ENCODE peak calls at places on chromosomes 12 and 14, in eight cellular contexts. One of them, this sample, is unnamed.

GRCh38 chr12:95593266-95593871 is 42.1 kb upstream of the USP44 start:
- DNase-seq in mammary epithelial cell: no peak
- DNase-seq in HepG2: no peak
- DNase-seq in A549: peak; percentile 60
- DNase-seq in fibroblast of lung: no peak
- DNase-seq in HCT116: no peak
- DNase-seq in PC-3: no peak
- DNase-seq in astrocyte: no peak
- DNase-seq in this sample: no peak

GRCh38 chr12:132427177-132427725 is 62.7 kb upstream of the FBRSL1 start:
- DNase-seq in mammary epithelial cell: no peak
- DNase-seq in HepG2: no peak
- DNase-seq in A549: peak; percentile 53
- DNase-seq in fibroblast of lung: no peak
- DNase-seq in HCT116: no peak
- DNase-seq in PC-3: peak; percentile 40
- DNase-seq in astrocyte: no peak
- DNase-seq in this sample: no peak

GRCh38 chr14:26204362-26204953 is 393.4 kb downstream of the NOVA1 start:
- DNase-seq in mammary epithelial cell: no peak
- DNase-seq in HepG2: no peak
- DNase-seq in A549: no peak
- DNase-seq in fibroblast of lung: no peak
- DNase-seq in HCT116: no peak
- DNase-seq in PC-3: no peak
- DNase-seq in astrocyte: no peak
- DNase-seq in this sample: peak; percentile 6

GRCh38 chr12:12432373-12432772 is 75.5 kb downstream of the BORCS5 start:
- DNase-seq in mammary epithelial cell: peak; percentile 68
- DNase-seq in HepG2: no peak
- DNase-seq in A549: peak; percentile 37
- DNase-seq in fibroblast of lung: peak; percentile 74
- DNase-seq in HCT116: no peak
- DNase-seq in PC-3: peak; percentile 95
- DNase-seq in astrocyte: peak; percentile 68
- DNase-seq in this sample: peak; percentile 31

GRCh38 chr14:29805415-29806123 is 122.1 kb downstream of the PRKD1 start:
- DNase-seq in mammary epithelial cell: peak; percentile 52
- DNase-seq in HepG2: no peak
- DNase-seq in A549: peak; percentile 48
- DNase-seq in fibroblast of lung: peak; percentile 99
- DNase-seq in HCT116: no peak
- DNase-seq in PC-3: peak; percentile 52
- DNase-seq in astrocyte: peak; percentile 98
- DNase-seq in this sample: peak; percentile 67

GRCh38 chr14:71725802-71726638 is 206.2 kb upstream of the RGS6 start:
- DNase-seq in mammary epithelial cell: peak; percentile 70
- DNase-seq in HepG2: no peak
- DNase-seq in A549: peak; percentile 17
- DNase-seq in fibroblast of lung: peak; percentile 83
- DNase-seq in HCT116: no peak
- DNase-seq in PC-3: peak; percentile 34
- DNase-seq in astrocyte: peak; percentile 77
- DNase-seq in this sample: peak; percentile 37

GRCh38 chr14:99030436-99030835 is 241.6 kb downstream of the BCL11B start:
- DNase-seq in mammary epithelial cell: no peak
- DNase-seq in HepG2: no peak
- DNase-seq in A549: no peak
- DNase-seq in fibroblast of lung: no peak
- DNase-seq in HCT116: no peak
- DNase-seq in PC-3: no peak
- DNase-seq in astrocyte: no peak
- DNase-seq in this sample: no peak

GRCh38 chr14:58668848-58669480 is 31.2 kb downstream of the DACT1 start:
- DNase-seq in mammary epithelial cell: no peak
- DNase-seq in HepG2: no peak
- DNase-seq in A549: no peak
- DNase-seq in fibroblast of lung: no peak
- DNase-seq in HCT116: no peak
- DNase-seq in PC-3: no peak
- DNase-seq in astrocyte: no peak
- DNase-seq in this sample: no peak

GRCh38 chr14:99383457-99384428 is 96.9 kb downstream of the SETD3 start:
- DNase-seq in mammary epithelial cell: no peak
- DNase-seq in HepG2: no peak
- DNase-seq in A549: no peak
- DNase-seq in fibroblast of lung: no peak
- DNase-seq in HCT116: no peak
- DNase-seq in PC-3: no peak
- DNase-seq in astrocyte: no peak
- DNase-seq in this sample: no peak

GRCh38 chr14:22433059-22433458 is 156.0 kb downstream of the DAD1 start:
- DNase-seq in mammary epithelial cell: no peak
- DNase-seq in HepG2: no peak
- DNase-seq in A549: no peak
- DNase-seq in fibroblast of lung: no peak
- DNase-seq in HCT116: no peak
- DNase-seq in PC-3: no peak
- DNase-seq in astrocyte: no peak
- DNase-seq in this sample: no peak

GRCh38 chr14:105474478-105475268 is at the start of gene CRIP2:
- DNase-seq in mammary epithelial cell: peak; percentile 47
- DNase-seq in HepG2: no peak
- DNase-seq in A549: peak; percentile 51
- DNase-seq in fibroblast of lung: peak; percentile 41
- DNase-seq in HCT116: no peak
- DNase-seq in PC-3: peak; percentile 50
- DNase-seq in astrocyte: no peak
- DNase-seq in this sample: peak; percentile 83

GRCh38 chr12:62813031-62813829 is 121.7 kb downstream of the PPM1H start:
- DNase-seq in mammary epithelial cell: peak; percentile 40
- DNase-seq in HepG2: no peak
- DNase-seq in A549: peak; percentile 83
- DNase-seq in fibroblast of lung: peak; percentile 66
- DNase-seq in HCT116: peak; percentile 45
- DNase-seq in PC-3: no peak
- DNase-seq in astrocyte: peak; percentile 48
- DNase-seq in this sample: peak; percentile 80

GRCh38 chr14:68583527-68584275 is 209.2 kb downstream of the ZFP36L1 start:
- DNase-seq in mammary epithelial cell: no peak
- DNase-seq in HepG2: no peak
- DNase-seq in A549: no peak
- DNase-seq in fibroblast of lung: no peak
- DNase-seq in HCT116: no peak
- DNase-seq in PC-3: no peak
- DNase-seq in astrocyte: no peak
- DNase-seq in this sample: no peak

GRCh38 chr12:57268264-57268663 is 17.3 kb upstream of the STAC3 start:
- DNase-seq in mammary epithelial cell: peak; percentile 40
- DNase-seq in HepG2: no peak
- DNase-seq in A549: peak; percentile 19
- DNase-seq in fibroblast of lung: peak; percentile 13
- DNase-seq in HCT116: no peak
- DNase-seq in PC-3: peak; percentile 15
- DNase-seq in astrocyte: no peak
- DNase-seq in this sample: no peak

GRCh38 chr12:69540606-69541386 is 44.5 kb upstream of the CCT2 start:
- DNase-seq in mammary epithelial cell: no peak
- DNase-seq in HepG2: no peak
- DNase-seq in A549: no peak
- DNase-seq in fibroblast of lung: peak; percentile 76
- DNase-seq in HCT116: no peak
- DNase-seq in PC-3: peak; percentile 41
- DNase-seq in astrocyte: peak; percentile 75
- DNase-seq in this sample: no peak

GRCh38 chr14:28264306-28264705 is 502.3 kb upstream of the FOXG1 start:
- DNase-seq in mammary epithelial cell: no peak
- DNase-seq in HepG2: no peak
- DNase-seq in A549: no peak
- DNase-seq in fibroblast of lung: peak; percentile 2
- DNase-seq in HCT116: no peak
- DNase-seq in PC-3: no peak
- DNase-seq in astrocyte: no peak
- DNase-seq in this sample: no peak

DNA sequence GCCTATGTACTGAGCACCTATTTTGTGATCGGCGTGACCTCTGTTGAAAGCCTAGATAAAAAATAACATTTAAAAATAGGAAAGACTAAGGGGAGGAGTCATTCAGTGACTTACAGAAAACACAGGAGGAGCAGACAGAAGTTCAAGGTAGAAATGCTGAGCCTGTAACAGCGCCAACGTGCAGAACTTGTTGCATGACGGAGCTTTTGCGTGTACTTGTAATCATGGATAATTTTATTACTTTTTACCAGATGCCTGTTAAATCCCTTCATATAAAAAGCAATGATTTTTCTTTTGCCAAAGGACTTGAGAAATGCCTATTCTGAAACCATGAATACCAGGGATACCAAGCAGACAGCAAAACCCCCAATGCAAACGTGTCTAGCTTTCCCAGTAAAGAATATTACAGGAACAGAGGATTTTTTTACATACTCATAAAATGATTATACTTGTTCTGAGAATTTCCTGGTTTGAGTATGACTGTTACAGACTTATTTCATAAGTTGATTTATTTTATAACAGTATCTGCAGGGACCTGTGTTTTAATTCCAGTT is 163.6 kb upstream of the GSC start:
- DNase-seq in mammary epithelial cell: no peak
- DNase-seq in HepG2: no peak
- DNase-seq in A549: no peak
- DNase-seq in fibroblast of lung: no peak
- DNase-seq in HCT116: no peak
- DNase-seq in PC-3: no peak
- DNase-seq in astrocyte: no peak
- DNase-seq in this sample: no peak
- H3K4me3 ChIP-seq in mammary epithelial cell: no peak overlapping the region
- H3K4me3 ChIP-seq in HepG2: no peak overlapping the region
- H3K4me3 ChIP-seq in A549: no peak overlapping the region
- H3K4me3 ChIP-seq in fibroblast of lung: no peak overlapping the region
- H3K4me3 ChIP-seq in HCT116: no peak overlapping the region
- H3K4me3 ChIP-seq in PC-3: no peak overlapping the region
- H3K4me3 ChIP-seq in astrocyte: no peak overlapping the region
- H3K4me3 ChIP-seq in this sample: no peak overlapping the region

GRCh38 chr12:92403210-92404175 is 257.8 kb upstream of the BTG1 start:
- DNase-seq in mammary epithelial cell: no peak
- DNase-seq in HepG2: no peak
- DNase-seq in A549: no peak
- DNase-seq in fibroblast of lung: no peak
- DNase-seq in HCT116: no peak
- DNase-seq in PC-3: no peak
- DNase-seq in astrocyte: no peak
- DNase-seq in this sample: no peak
- H3K27ac ChIP-seq in mammary epithelial cell: no peak overlapping the region
- H3K27ac ChIP-seq in HepG2: no peak overlapping the region
- H3K27ac ChIP-seq in A549: no peak overlapping the region
- H3K27ac ChIP-seq in fibroblast of lung: no peak overlapping the region
- H3K27ac ChIP-seq in HCT116: no peak overlapping the region
- H3K27ac ChIP-seq in PC-3: no peak overlapping the region
- H3K27ac ChIP-seq in astrocyte: no peak overlapping the region
- H3K27ac ChIP-seq in this sample: no peak overlapping the region

GRCh38 chr14:74608959-74609611 is 3.0 kb downstream of the LTBP2 start:
- DNase-seq in mammary epithelial cell: peak; percentile 77
- DNase-seq in HepG2: peak; percentile 67
- DNase-seq in A549: peak; percentile 86
- DNase-seq in fibroblast of lung: peak; percentile 75
- DNase-seq in HCT116: peak; percentile 79
- DNase-seq in PC-3: peak; percentile 92
- DNase-seq in astrocyte: peak; percentile 63
- DNase-seq in this sample: peak; percentile 86
- H3K4me2 ChIP-seq in mammary epithelial cell: peak overlapping the region; percentile 89
- H3K4me2 ChIP-seq in HepG2: peak overlapping the region; percentile 8
- H3K4me2 ChIP-seq in A549: peak overlapping the region; percentile 8
- H3K4me2 ChIP-seq in fibroblast of lung: peak overlapping the region; percentile 87
- H3K4me2 ChIP-seq in HCT116: no peak overlapping the region
- H3K4me2 ChIP-seq in PC-3: no peak overlapping the region
- H3K4me2 ChIP-seq in astrocyte: peak overlapping the region; percentile 94
- H3K4me2 ChIP-seq in this sample: no peak overlapping the region

DNA sequence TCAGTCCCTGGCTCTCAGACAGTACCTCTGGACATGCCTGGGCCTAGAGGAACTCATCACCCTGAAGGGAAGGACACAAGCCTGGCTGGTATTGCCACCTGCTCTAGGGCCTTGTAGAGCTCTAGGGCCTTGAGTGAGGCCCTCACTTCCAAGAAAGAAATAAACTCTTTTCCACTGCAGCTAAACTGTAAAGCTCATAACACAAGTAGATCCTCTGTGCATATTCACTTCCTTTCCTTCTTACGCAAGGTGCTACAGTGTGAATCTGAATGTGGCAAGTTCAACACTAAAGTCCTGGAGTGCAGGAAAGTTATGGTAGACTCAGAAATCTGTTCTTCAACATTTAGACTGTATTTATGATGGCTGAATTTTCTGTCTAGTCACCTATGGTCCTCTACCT is 14.5 kb downstream of the RNASE3 start:
- DNase-seq in mammary epithelial cell: no peak
- DNase-seq in HepG2: no peak
- DNase-seq in A549: no peak
- DNase-seq in fibroblast of lung: no peak
- DNase-seq in HCT116: no peak
- DNase-seq in PC-3: no peak
- DNase-seq in astrocyte: no peak
- DNase-seq in this sample: no peak
- H3K4me3 ChIP-seq in mammary epithelial cell: no peak overlapping the region
- H3K4me3 ChIP-seq in HepG2: no peak overlapping the region
- H3K4me3 ChIP-seq in A549: no peak overlapping the region
- H3K4me3 ChIP-seq in fibroblast of lung: no peak overlapping the region
- H3K4me3 ChIP-seq in HCT116: no peak overlapping the region
- H3K4me3 ChIP-seq in PC-3: no peak overlapping the region
- H3K4me3 ChIP-seq in astrocyte: no peak overlapping the region
- H3K4me3 ChIP-seq in this sample: no peak overlapping the region

GRCh38 chr12:40376533-40377267 is 151.9 kb downstream of the LRRK2 start:
- DNase-seq in mammary epithelial cell: no peak
- DNase-seq in HepG2: no peak
- DNase-seq in A549: no peak
- DNase-seq in fibroblast of lung: no peak
- DNase-seq in HCT116: no peak
- DNase-seq in PC-3: no peak
- DNase-seq in astrocyte: no peak
- DNase-seq in this sample: no peak

GRCh38 chr12:40378721-40379120 is 153.9 kb downstream of the LRRK2 start:
- DNase-seq in mammary epithelial cell: no peak
- DNase-seq in HepG2: no peak
- DNase-seq in A549: no peak
- DNase-seq in fibroblast of lung: no peak
- DNase-seq in HCT116: no peak
- DNase-seq in PC-3: no peak
- DNase-seq in astrocyte: no peak
- DNase-seq in this sample: no peak

DNA sequence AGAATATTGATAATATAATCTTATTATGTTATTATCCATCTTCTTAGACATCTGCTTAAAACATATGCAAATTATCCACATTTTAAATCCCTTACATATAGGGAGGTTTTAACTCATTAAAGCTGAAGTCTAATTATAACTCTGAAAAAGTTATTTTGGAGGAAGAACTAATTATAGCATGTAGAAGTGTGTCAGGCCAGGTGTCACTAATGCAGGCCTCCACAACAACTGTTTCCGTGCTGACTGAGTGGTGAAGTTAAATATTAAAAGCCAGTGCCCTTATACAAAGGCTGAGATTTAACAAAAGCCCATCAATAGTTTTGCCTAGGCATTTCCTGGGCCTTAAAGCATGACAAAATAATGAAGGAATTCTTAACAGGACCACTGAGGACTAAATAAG is 157.4 kb downstream of the LRRK2 start:
- DNase-seq in mammary epithelial cell: no peak
- DNase-seq in HepG2: no peak
- DNase-seq in A549: no peak
- DNase-seq in fibroblast of lung: no peak
- DNase-seq in HCT116: no peak
- DNase-seq in PC-3: no peak
- DNase-seq in astrocyte: no peak
- DNase-seq in this sample: no peak
- H3K27ac ChIP-seq in mammary epithelial cell: no peak overlapping the region
- H3K27ac ChIP-seq in HepG2: no peak overlapping the region
- H3K27ac ChIP-seq in A549: no peak overlapping the region
- H3K27ac ChIP-seq in fibroblast of lung: no peak overlapping the region
- H3K27ac ChIP-seq in HCT116: no peak overlapping the region
- H3K27ac ChIP-seq in PC-3: no peak overlapping the region
- H3K27ac ChIP-seq in astrocyte: no peak overlapping the region
- H3K27ac ChIP-seq in this sample: no peak overlapping the region

This sample was measured in hepatocyte.